ENCODE peak calls at places on chromosomes 11 and 22, in six cellular contexts. O is brain microvascular endothelial cell, I is neural progenitor cell, Z is tibial artery, B is fibroblast of mammary gland, V is endothelial cell. R is an unnamed sample.

GRCh38 chr11:45877221-45877620 is 8.2 kb upstream of the MAPK8IP1 start:
- DNase-seq in O (no peak), I (no peak), Z (no peak), B (no peak), V (no peak), R (no peak)

GRCh38 chr22:34055525-34056200 is 135.4 kb upstream of the LARGE1 start:
- DNase-seq in O (no peak), I (peak), Z (no peak), B (no peak), V (no peak), R (no peak)

GRCh38 chr11:76167590-76167989 is 38.7 kb downstream of the WNT11 start:
- DNase-seq in O (no peak), I (no peak), Z (no peak), B (peak), V (no peak), R (no peak)

GRCh38 chr11:127627629-127628462 is 627.3 kb upstream of the KIRREL3 start:
- DNase-seq in O (no peak), I (no peak), Z (no peak), B (no peak), V (no peak), R (no peak)

GRCh38 chr11:69431136-69431535 is 50.3 kb upstream of the LINC01488 start:
- DNase-seq in O (no peak), I (no peak), Z (no peak), B (no peak), V (no peak), R (no peak)

GRCh38 chr22:46172522-46172921 is 22.2 kb downstream of the PPARA start:
- DNase-seq in O (no peak), I (no peak), Z (no peak), B (no peak), V (no peak), R (no peak)

GRCh38 chr22:22803285-22803853 is 84.2 kb upstream of the IGLL5 start:
- DNase-seq in O (no peak), I (no peak), Z (peak), B (no peak), V (no peak), R (no peak)

GRCh38 chr11:26473216-26474194 is 98.6 kb downstream of the MUC15 start:
- DNase-seq in O (no peak), I (no peak), Z (no peak), B (no peak), V (no peak), R (no peak)

GRCh38 chr22:31153357-31153756 is 6.6 kb upstream of the RNF185 start:
- DNase-seq in O (no peak), I (no peak), Z (no peak), B (no peak), V (no peak), R (no peak)

GRCh38 chr11:44957051-44957515 is 6.4 kb upstream of the TP53I11 start:
- DNase-seq in O (no peak), I (peak), Z (no peak), B (no peak), V (no peak), R (no peak)

GRCh38 chr22:35023692-35024363 is 42.1 kb upstream of the ISX start:
- DNase-seq in O (peak), I (peak), Z (peak), B (peak), V (peak), R (peak)

GRCh38 chr11:116829525-116830183 is at the start of gene APOC3:
- DNase-seq in O (no peak), I (no peak), Z (no peak), B (peak), V (no peak), R (no peak)

GRCh38 chr11:29343465-29344333 is 673.1 kb downstream of the KCNA4 start:
- DNase-seq in O (peak), I (peak), Z (no peak), B (peak), V (peak), R (peak)

GRCh38 chr11:114084414-114084813 is 24.9 kb downstream of the ZBTB16 start:
- DNase-seq in O (no peak), I (no peak), Z (no peak), B (no peak), V (no peak), R (no peak)

GRCh38 chr11:11179239-11179638 is 173.8 kb downstream of the CSNK2A3 start:
- DNase-seq in O (peak), I (no peak), Z (no peak), B (peak), V (no peak), R (no peak)

GRCh38 chr11:111733009-111733408 is 33.2 kb downstream of the PPP2R1B start:
- DNase-seq in O (peak), I (no peak), Z (peak), B (peak), V (no peak), R (peak)

GRCh38 chr11:102935514-102935913 is 20.0 kb downstream of the MMP13 start:
- DNase-seq in O (no peak), I (no peak), Z (no peak), B (no peak), V (no peak), R (no peak)

GRCh38 chr11:64247729-64248531 is 1.2 kb upstream of the PPP1R14B start:
- DNase-seq in O (no peak), I (no peak), Z (no peak), B (no peak), V (no peak), R (no peak)

GRCh38 chr11:95596011-95596489 is 193.5 kb downstream of the FAM76B start:
- DNase-seq in O (peak), I (no peak), Z (no peak), B (peak), V (no peak), R (no peak)

GRCh38 chr11:8269636-8270035 is 6.0 kb upstream of the LMO1 start:
- DNase-seq in O (no peak), I (peak), Z (no peak), B (no peak), V (no peak), R (no peak)

GRCh38 chr11:16820324-16821092 is 82.1 kb downstream of the C11orf58 start:
- DNase-seq in O (peak), I (peak), Z (peak), B (peak), V (peak), R (peak)

GRCh38 chr11:126048198-126048597 is 14.5 kb downstream of the CDON start:
- DNase-seq in O (no peak), I (no peak), Z (no peak), B (no peak), V (no peak), R (no peak)

GRCh38 chr11:13680501-13681264 is 12.2 kb downstream of the FAR1 start:
- DNase-seq in O (no peak), I (no peak), Z (no peak), B (peak), V (no peak), R (no peak)

GRCh38 chr11:20990447-20990846 is 321.1 kb downstream of the NELL1 start:
- DNase-seq in O (no peak), I (no peak), Z (no peak), B (no peak), V (no peak), R (no peak)

GRCh38 chr22:49517211-49517610 is 310.5 kb downstream of the BRD1 start:
- DNase-seq in O (no peak), I (no peak), Z (no peak), B (no peak), V (no peak), R (no peak)

GRCh38 chr22:27541831-27542230 is 259.7 kb downstream of the MN1 start:
- DNase-seq in O (no peak), I (no peak), Z (no peak), B (no peak), V (no peak), R (no peak)

GRCh38 chr11:122159173-122159701 is 43.2 kb upstream of the BLID start:
- DNase-seq in O (no peak), I (peak), Z (no peak), B (peak), V (no peak), R (peak)

GRCh38 chr11:47850337-47850736 is 2.2 kb upstream of the NUP160 start:
- DNase-seq in O (no peak), I (no peak), Z (no peak), B (no peak), V (no peak), R (no peak)

GRCh38 chr11:46649180-46649738 is 31.9 kb downstream of the ATG13 start:
- DNase-seq in O (peak), I (peak), Z (peak), B (peak), V (no peak), R (peak)

GRCh38 chr11:118996926-118997626 is 862 bp upstream of the CENATAC start:
- DNase-seq in O (no peak), I (peak), Z (no peak), B (peak), V (peak), R (no peak)

GRCh38 chr22:37904572-37905533 is 1.2 kb upstream of the MICALL1 start:
- DNase-seq in O (peak), I (no peak), Z (peak), B (peak), V (no peak), R (peak)

GRCh38 chr11:46119053-46119351 is 2.3 kb downstream of the PHF21A start:
- DNase-seq in O (no peak), I (no peak), Z (no peak), B (no peak), V (no peak), R (no peak)

GRCh38 chr11:17672469-17672868 is 46.9 kb upstream of the MYOD1 start:
- DNase-seq in O (no peak), I (no peak), Z (no peak), B (no peak), V (no peak), R (no peak)

GRCh38 chr11:69367211-69367964 is 73.4 kb downstream of the MYEOV start:
- DNase-seq in O (no peak), I (no peak), Z (peak), B (peak), V (peak), R (no peak)

GRCh38 chr11:63680842-63681207 is 475 bp upstream of the RTN3 start:
- DNase-seq in O (no peak), I (no peak), Z (no peak), B (peak), V (no peak), R (peak)

GRCh38 chr11:44568706-44569473 is 3.4 kb downstream of the CD82 start:
- DNase-seq in O (peak), I (no peak), Z (peak), B (peak), V (peak), R (peak)

GRCh38 chr11:117366875-117367274 is 39.2 kb downstream of the CEP164 start:
- DNase-seq in O (no peak), I (no peak), Z (no peak), B (no peak), V (no peak), R (no peak)

GRCh38 chr11:19929147-19929546 is 216.5 kb downstream of the NAV2 start:
- DNase-seq in O (peak), I (no peak), Z (no peak), B (no peak), V (no peak), R (no peak)

GRCh38 chr11:61737131-61737530 is 15.3 kb upstream of the MYRF start:
- DNase-seq in O (no peak), I (no peak), Z (no peak), B (no peak), V (no peak), R (no peak)

DNA sequence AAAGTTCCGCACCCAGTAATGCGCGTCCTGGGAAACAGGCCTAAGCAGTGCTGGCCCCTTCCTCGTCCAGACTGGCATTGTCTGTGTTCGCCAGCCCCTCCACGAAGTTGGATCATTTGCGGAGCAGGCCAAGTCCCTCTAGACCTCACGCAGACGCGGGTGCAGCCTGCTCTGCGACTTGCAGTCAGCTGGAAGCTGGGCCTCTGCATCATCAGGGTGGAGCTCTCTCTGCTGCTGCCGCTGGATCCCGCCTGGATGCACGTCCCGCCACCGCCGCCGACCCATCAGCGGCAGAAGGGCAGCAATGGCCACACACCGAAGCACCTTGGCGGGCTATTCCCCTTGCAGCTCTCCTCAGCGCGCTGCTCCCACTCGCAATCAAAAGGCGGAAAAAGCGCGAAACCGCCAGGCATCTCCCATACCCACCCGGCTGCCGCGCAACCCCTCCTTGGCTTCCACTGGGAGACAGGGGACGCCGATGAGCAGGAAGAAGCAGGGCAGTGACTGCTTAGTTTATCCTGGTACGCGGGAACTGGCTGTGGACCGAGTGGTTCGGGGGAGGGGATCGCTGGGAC is 34.1 kb upstream of the GLYATL1 start:
- DNase-seq in O (peak), I (peak), Z (no peak), B (peak), V (peak), R (no peak)
- TF ChIP-seq CTCF in O (peak), I (no peak), Z (no peak), B (peak), V (no peak), R (no peak)

DNA sequence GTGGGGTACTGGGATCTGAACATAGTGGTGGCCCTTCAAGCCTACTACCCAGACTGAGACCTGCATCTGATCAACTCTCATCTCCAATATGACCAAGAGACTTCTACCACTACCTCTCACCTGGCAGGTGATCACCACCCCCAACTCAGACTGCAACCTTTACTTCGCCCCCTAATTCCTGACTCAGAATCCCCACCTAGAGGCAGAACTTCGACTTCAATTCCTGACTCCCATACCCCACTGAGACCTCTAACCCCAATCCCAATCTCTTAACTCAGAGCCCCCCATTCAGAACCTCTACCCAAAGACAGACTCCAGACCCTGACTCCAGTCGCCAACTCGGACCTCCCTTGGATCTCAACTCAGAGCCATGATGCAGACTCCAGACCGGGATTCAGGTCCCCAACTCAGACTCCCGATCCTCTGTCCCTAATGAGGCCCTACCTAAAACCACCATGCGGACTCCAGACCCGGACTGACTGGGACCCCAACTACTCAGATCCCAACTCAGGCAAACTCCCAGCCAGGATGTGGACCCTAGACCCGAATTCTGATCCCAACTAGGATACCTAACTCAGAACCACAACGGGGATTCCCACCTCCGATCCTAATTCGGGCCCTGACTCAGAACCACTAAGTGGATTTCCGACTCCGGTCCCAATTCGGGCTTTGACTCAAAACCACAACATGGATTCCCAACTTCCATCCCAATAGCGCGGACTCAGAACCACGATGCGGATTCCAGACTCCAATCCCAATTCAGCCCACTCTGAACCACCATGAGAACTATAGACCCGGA is 1.2 kb downstream of the KCNQ1OT1 start:
- DNase-seq in O (no peak), I (no peak), Z (peak), B (peak), V (no peak), R (peak)
- TF ChIP-seq CTCF in O (peak), I (no peak), Z (no peak), B (no peak), V (no peak), R (no peak)

GRCh38 chr22:25853902-25854301 is 111.9 kb downstream of the MYO18B start:
- DNase-seq in O (no peak), I (peak), Z (no peak), B (no peak), V (no peak), R (no peak)
- TF ChIP-seq CTCF in O (peak), I (peak), Z (no peak), B (peak), V (no peak), R (no peak)

GRCh38 chr22:45136594-45136993 is 27.1 kb upstream of the NUP50 start:
- DNase-seq in O (no peak), I (no peak), Z (no peak), B (no peak), V (no peak), R (no peak)
- TF ChIP-seq CTCF in O (no peak), I (no peak), Z (no peak), B (no peak), V (no peak), R (no peak)

GRCh38 chr22:17890892-17891291 is 116.6 kb upstream of the BID start:
- DNase-seq in O (no peak), I (no peak), Z (no peak), B (peak), V (no peak), R (no peak)

GRCh38 chr22:17891427-17892167 is 117.3 kb upstream of the BID start:
- DNase-seq in O (no peak), I (peak), Z (peak), B (no peak), V (peak), R (no peak)

GRCh38 chr22:17890245-17890671 is 116.0 kb upstream of the BID start:
- DNase-seq in O (no peak), I (no peak), Z (no peak), B (no peak), V (no peak), R (no peak)

GRCh38 chr22:17888439-17888838 is 114.2 kb upstream of the BID start:
- DNase-seq in O (no peak), I (no peak), Z (no peak), B (no peak), V (no peak), R (no peak)

GRCh38 chr22:17888855-17889254 is 114.6 kb upstream of the BID start:
- DNase-seq in O (peak), I (peak), Z (no peak), B (no peak), V (peak), R (no peak)
- TF ChIP-seq CTCF in O (peak), I (peak), Z (no peak), B (peak), V (no peak), R (peak)

GRCh38 chr11:65791719-65792213 is 4.9 kb downstream of the OVOL1 start:
- DNase-seq in O (no peak), I (no peak), Z (no peak), B (no peak), V (no peak), R (no peak)
- TF ChIP-seq CTCF in O (no peak), I (no peak), Z (no peak), B (no peak), V (no peak), R (no peak)

DNA sequence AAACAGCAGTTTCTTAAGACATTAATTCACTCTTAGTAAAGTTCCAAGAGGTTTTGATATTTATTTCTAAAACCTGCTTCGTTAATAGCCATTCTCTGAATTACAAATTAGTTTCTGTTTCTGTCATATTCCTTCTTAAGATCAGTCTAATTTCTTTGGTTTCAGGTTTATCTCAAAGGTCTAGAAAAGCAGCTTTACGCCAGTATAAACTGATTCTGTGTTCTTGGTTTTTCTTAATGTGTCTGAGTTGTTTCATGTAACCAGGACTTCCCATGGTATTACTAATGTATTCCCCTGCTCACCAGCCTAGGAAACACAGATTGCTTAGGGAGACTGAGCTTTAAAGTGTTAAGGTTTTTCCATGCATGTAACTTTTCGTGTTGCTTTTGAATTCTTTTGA is 6.8 kb upstream of the ACY3 start:
- DNase-seq in O (no peak), I (no peak), Z (no peak), B (no peak), V (no peak), R (no peak)
- TF ChIP-seq CTCF in O (no peak), I (no peak), Z (no peak), B (no peak), V (no peak), R (no peak)

DNA sequence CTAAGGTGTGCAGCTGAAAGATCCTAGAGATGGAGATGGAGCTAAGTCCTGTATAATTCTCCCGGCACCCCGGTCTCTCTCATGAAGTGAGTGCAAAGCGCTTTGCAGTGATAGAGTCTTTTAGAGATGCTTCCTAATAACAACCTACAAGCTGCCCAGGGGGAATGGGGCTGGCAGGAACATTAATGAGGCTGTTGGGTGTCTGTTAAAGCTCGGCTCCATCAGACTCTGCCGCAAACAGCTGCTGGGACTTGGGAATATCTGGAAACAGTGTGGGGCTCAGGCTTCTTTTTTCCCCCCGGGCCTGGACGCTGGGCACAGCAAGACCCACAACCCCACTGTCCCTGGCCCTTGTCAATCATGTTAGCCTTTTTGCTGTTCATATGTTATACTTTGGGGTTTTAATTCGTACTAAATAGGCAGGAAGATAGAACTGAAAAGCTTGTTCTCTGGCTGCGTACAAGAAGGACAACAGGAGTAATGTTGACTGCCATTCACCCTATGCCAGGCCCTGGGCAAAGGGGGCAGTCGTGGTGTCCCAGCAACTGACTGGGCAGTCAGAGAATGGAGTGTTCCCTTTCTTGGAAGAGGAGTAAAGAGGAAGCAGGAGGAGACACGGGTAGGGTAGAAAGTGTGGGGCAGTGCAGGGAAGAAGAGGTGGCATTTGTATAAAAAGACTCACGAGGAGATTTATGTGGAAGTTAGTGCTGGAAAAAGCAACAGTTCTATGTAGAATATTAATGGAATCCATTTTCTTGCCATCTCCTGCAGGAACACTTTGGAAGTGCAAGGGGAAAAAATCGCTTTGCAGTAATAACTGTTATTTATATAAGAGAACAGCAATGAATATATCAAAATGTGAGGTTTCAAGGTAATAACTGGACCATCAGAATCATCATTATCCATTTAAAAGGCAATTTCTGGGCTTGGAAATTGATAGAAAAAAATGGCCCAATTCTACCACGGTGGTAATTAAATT is 232.8 kb downstream of the GRIK4 start:
- DNase-seq in O (no peak), I (no peak), Z (no peak), B (no peak), V (no peak), R (no peak)
- TF ChIP-seq CTCF in O (peak), I (no peak), Z (no peak), B (peak), V (peak), R (no peak)

R was measured in uterus.